ENCODE peak calls at places on chromosomes 12 and 14, in ten cellular contexts. H is fibroblast of lung; M is pancreas; Z is uterus; V is H9; F is ascending aorta; Y is thoracic aorta; U is CD8-positive, alpha-beta T cell; P is right lobe of liver; K is tibial nerve. L is an unnamed sample. For H3K4me1, the result is how much of the 10 kb centered on the place peaks cover.

GRCh38 chr12:24608108-24608507 is 340.8 kb downstream of the BCAT1 start:
- DNase-seq in H (no peak), F (no peak), U (no peak), V (no peak), Z (no peak), M (no peak), Y (no peak), K (no peak), P (no peak), L (no peak)

GRCh38 chr12:124443929-124444712 is 123.3 kb downstream of the NCOR2 start:
- DNase-seq in M (no peak), U (no peak), K (no peak), P (no peak), Z (no peak), Y (no peak), V (no peak), F (no peak), H (no peak), L (no peak)

GRCh38 chr12:76003263-76003640 is 28.3 kb downstream of the PHLDA1 start:
- DNase-seq in M (no peak), Y (no peak), P (no peak), V (no peak), U (no peak), Z (no peak), F (no peak), H (no peak), K (no peak), L (no peak)

GRCh38 chr14:54877703-54878021 is 25.0 kb downstream of the GCH1 start:
- DNase-seq in V (peak), M (no peak), P (no peak), F (no peak), K (no peak), U (no peak), Z (no peak), Y (no peak), H (no peak), L (no peak)

GRCh38 chr12:57240926-57241555 is 9.9 kb downstream of the STAC3 start:
- DNase-seq in F (no peak), H (no peak), U (no peak), P (no peak), Z (no peak), K (no peak), V (peak), M (no peak), Y (no peak), L (no peak)

GRCh38 chr14:76138758-76139723 is 12.7 kb upstream of the GPATCH2L start:
- DNase-seq in M (no peak), F (no peak), P (no peak), Z (no peak), H (peak), U (no peak), K (no peak), Y (no peak), V (peak), L (no peak)

GRCh38 chr12:46676797-46677520 is 148.8 kb downstream of the SLC38A4 start:
- DNase-seq in Z (no peak), F (no peak), H (no peak), K (no peak), V (no peak), M (no peak), U (no peak), Y (no peak), P (no peak), L (no peak)

GRCh38 chr12:80861636-80862378 is 75.9 kb downstream of the LIN7A start:
- DNase-seq in Y (no peak), P (no peak), V (no peak), K (no peak), U (no peak), M (no peak), H (peak), Z (no peak), F (no peak), L (no peak)

GRCh38 chr12:123122649-123123048 is 28.2 kb downstream of the PITPNM2 start:
- DNase-seq in H (no peak), K (no peak), Z (no peak), Y (no peak), P (no peak), F (no peak), U (no peak), M (no peak), V (no peak), L (no peak)

GRCh38 chr14:73227812-73228781 is 9.2 kb upstream of the PAPLN start:
- DNase-seq in U (no peak), M (peak), Y (no peak), P (no peak), K (no peak), Z (peak), F (no peak), H (peak), V (peak), L (peak)

GRCh38 chr14:58697927-58698641 is 60.3 kb downstream of the DACT1 start:
- DNase-seq in U (no peak), P (no peak), K (no peak), Y (no peak), M (no peak), V (no peak), F (no peak), H (no peak), Z (no peak), L (no peak)

GRCh38 chr12:118376089-118377004 is at the start of gene SUDS3:
- DNase-seq in V (peak), K (peak), U (peak), P (peak), H (peak), M (peak), F (peak), Z (peak), Y (peak), L (peak)

GRCh38 chr12:10276774-10277173 is 30.9 kb upstream of the KLRD1 start:
- DNase-seq in M (no peak), P (no peak), Z (no peak), U (no peak), Y (no peak), V (no peak), H (peak), K (no peak), F (no peak), L (no peak)

GRCh38 chr12:131025939-131026702 is 72.4 kb downstream of the ADGRD1 start:
- DNase-seq in K (no peak), H (no peak), Z (no peak), V (no peak), M (no peak), F (no peak), P (no peak), Y (no peak), U (no peak), L (no peak)
- H3K4me1 ChIP-seq in K (under half), H (under half), Z (under half), V (under half), M (under half), F (under half), P (under half), Y (under half), U (under half), L (under half)

DNA sequence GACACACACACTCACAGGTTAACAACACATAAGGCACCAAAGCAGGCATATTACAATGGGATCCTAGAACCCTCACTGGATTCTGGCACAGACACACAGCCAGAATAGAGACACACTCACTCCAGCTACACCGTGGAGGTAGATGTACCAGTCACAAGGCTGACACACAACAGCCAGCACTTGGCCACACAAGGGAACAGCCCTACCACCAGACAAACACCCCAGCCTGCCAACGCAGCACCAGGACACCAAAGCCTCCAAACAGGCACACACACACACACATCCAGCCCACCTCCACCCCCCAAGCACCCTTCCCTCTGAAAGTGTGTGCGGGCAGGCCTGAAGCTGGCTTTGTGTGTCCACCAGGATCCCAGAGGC is 10.9 kb upstream of the ITGB7 start:
- DNase-seq in Y (no peak), Z (no peak), M (no peak), P (no peak), K (no peak), U (no peak), H (no peak), V (peak), F (no peak), L (no peak)
- H3K4me1 ChIP-seq in Y (under half), Z (under half), M (under half), P (under half), K (under half), U (half or more), H (under half), V (under half), F (under half), L (half or more)

GRCh38 chr14:32542507-32542906 is 213.4 kb downstream of the AKAP6 start:
- DNase-seq in H (no peak), Y (no peak), K (no peak), P (no peak), U (no peak), V (no peak), Z (no peak), F (no peak), M (no peak), L (no peak)
- H3K4me1 ChIP-seq in H (under half), Y (under half), K (under half), P (under half), U (under half), V (under half), Z (under half), F (under half), M (under half), L (under half)

GRCh38 chr14:69673099-69673498 is 61.7 kb downstream of the SUSD6 start:
- DNase-seq in F (no peak), U (no peak), P (no peak), M (no peak), K (no peak), H (no peak), V (no peak), Z (no peak), Y (no peak), L (no peak)

GRCh38 chr14:69675246-69675583 is 63.8 kb downstream of the SUSD6 start:
- DNase-seq in M (no peak), V (no peak), H (no peak), F (no peak), K (no peak), Y (no peak), U (no peak), P (no peak), Z (no peak), L (no peak)

GRCh38 chr14:69675877-69676416 is 64.6 kb downstream of the SUSD6 start:
- DNase-seq in Z (no peak), M (no peak), K (no peak), H (no peak), V (no peak), U (no peak), P (no peak), F (no peak), Y (no peak), L (no peak)

GRCh38 chr14:69673578-69674305 is 62.3 kb downstream of the SUSD6 start:
- DNase-seq in F (no peak), P (no peak), Z (no peak), V (no peak), H (no peak), U (no peak), K (no peak), M (no peak), Y (no peak), L (no peak)

DNA sequence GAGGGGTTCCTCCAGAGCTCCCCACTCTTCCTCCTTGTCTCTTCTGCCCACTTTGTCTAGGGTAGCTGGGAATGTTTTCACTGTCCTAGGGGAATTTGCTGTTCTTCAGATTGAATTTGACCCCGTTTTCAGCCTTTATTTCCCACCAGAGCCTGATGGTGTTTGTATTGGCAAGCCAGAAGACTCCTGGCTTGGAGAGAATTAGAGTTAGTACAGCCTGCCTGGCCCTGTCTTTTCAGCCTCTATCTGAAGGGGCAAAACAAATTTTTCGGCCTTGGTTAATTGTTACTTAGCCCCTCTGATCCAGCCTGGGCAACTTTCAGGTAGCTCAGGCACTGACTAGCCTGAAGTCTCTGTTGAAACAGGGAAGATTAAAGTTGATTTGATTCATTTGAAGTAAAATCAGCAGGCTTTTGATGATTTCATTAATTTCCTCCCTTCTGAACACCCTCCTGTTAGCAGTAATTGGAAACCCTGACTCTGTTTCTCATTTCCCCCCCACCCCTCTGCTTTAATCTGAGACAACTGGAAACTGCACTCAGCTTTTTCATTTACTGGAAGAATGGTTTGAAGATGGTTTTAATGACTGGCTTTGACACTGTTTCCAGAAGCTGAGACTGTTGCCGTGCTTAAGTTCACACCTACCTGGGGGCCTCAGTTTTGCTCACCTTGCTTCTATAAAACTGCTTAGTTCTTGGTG is 63.3 kb downstream of the SUSD6 start:
- DNase-seq in V (no peak), U (no peak), F (no peak), Y (no peak), M (no peak), Z (no peak), H (no peak), K (no peak), P (no peak), L (no peak)
- H3K4me1 ChIP-seq in V (under half), U (half or more), F (under half), Y (under half), M (under half), Z (under half), H (under half), K (half or more), P (under half), L (half or more)

DNA sequence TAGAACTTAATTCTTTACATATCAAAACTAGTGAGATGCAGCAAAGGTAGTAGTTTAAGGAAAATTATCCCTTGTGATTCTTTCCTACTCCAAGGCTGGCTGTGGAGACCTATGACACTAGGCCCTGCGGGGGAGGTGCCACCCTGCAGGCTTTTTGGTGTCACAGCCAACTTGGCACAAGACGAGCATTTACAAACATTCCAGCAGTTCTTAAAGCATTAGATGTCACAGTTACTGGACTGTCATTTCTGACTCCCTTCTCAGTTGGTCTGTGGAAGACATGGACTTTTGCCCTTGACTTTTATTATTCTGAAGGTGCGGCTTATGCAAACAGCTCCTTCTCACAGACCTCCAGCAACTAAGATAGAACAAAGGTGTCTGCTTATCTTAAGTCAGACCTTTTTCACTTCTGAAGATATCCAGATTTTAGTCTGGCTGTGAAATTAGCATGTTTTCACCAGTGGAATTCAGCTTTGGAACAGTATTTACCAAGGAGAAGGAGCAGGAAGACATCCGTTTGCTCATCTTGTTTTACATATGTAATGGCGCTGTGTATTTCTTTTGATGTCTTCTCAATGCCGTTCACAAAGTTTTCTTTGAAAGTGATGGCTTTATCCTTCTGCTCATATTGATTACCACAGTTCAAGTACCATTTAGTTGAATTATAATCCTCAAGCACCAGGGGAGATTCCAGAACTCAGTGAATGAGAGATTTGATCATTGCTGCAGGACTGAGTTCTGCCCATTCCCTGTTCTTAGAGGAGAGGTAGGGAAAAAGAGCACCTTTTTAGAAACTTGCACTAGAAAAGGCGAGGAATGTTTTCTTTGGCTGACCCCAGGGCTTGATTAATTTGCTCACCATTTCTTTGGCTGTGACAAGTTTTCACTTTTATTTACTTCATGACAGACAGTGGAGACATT is 17.9 kb downstream of the SRGAP1 start:
- DNase-seq in P (peak), U (no peak), H (peak), M (peak), V (no peak), Y (no peak), K (no peak), Z (no peak), F (no peak), L (no peak)
- H3K4me1 ChIP-seq in P (under half), U (under half), H (under half), M (under half), V (under half), Y (under half), K (under half), Z (under half), F (under half), L (under half)

DNA sequence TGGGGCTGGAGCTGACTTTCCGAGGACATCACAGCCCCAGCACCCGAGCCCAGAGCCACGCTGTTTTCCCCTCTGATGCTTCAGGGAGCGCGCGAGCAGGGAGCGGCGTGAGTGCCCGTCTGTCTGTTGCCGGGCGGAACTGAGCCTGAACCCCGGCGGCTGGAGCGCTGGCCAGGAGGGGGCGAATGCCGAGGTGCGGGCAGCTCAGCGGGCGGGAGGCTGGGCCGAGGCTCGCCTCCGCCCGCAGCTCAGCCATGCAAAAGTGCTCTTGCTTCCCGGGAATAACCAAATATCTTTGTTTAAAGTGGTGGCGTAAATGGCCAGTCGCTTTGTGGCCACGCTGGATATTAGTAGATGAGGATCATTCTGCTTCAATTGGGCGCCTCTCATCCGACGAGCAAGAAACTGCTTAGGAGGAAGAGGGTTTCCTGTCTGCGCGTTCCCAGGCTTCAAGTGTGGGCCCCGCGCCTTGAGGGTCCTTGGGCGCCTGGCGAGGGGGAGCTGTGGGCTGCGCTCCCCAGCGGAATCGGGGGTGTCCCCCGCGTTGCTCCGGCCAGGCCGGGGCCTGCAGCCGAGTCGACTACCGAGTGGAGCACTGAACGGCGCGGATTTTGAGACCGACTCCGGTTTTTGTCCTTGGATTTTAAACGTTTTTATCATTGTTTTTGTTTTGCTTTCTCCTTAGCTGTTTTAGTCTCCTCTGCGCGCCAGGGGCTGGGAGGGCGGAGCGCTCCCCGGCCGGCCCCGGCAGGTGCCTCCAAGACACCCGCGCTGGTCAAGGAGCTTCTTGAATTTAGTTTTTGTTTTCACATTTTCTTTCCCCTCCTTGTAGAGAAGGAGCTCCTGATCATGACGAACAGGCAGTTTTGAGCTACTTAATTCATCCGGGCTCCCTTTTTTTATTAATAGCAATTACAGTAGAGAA is 831 bp upstream of the NKX2-1 start:
- DNase-seq in Y (no peak), U (no peak), F (no peak), M (no peak), P (no peak), K (no peak), H (no peak), V (peak), Z (no peak), L (no peak)
- H3K4me1 ChIP-seq in Y (under half), U (under half), F (under half), M (under half), P (under half), K (under half), H (under half), V (under half), Z (under half), L (under half)

GRCh38 chr12:94318178-94318577 is 141.5 kb downstream of the CEP83 start:
- DNase-seq in Y (no peak), V (no peak), P (no peak), U (no peak), M (no peak), F (no peak), Z (no peak), K (no peak), H (no peak), L (no peak)

GRCh38 chr12:94326234-94326633 is 133.4 kb downstream of the CEP83 start:
- DNase-seq in H (no peak), U (no peak), F (no peak), Y (no peak), M (no peak), K (no peak), P (no peak), V (no peak), Z (no peak), L (no peak)

GRCh38 chr12:94326727-94327126 is 132.9 kb downstream of the CEP83 start:
- DNase-seq in H (peak), U (no peak), Y (no peak), K (no peak), Z (no peak), V (no peak), P (no peak), M (no peak), F (no peak), L (no peak)

GRCh38 chr12:94320109-94320508 is 139.6 kb downstream of the CEP83 start:
- DNase-seq in U (no peak), V (no peak), P (no peak), K (no peak), M (no peak), H (no peak), Z (no peak), F (no peak), Y (no peak), L (no peak)

DNA sequence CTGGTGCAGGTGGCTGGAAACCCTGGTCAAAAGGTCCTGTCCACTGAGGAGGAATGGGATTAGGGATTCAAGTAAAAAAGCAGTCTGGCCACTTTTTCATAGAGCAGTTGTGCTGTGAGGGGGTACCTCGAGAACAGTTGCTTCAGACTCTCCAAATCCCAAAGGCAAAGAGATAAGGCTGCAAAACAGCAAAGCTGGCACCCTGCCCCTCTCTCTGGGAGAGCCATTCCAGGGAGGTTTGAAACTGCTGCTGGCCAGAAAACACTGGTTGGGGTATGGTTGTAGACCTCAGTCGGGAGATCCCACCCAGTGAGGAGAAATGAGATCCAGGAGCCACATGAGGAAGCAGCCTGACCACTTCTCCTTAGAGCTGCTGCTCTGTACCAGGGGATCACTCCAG is 137.3 kb downstream of the CEP83 start:
- DNase-seq in Z (no peak), F (no peak), K (no peak), Y (no peak), V (no peak), U (no peak), H (no peak), M (no peak), P (no peak), L (no peak)
- H3K4me1 ChIP-seq in Z (under half), F (under half), K (under half), Y (under half), V (under half), U (under half), H (under half), M (under half), P (under half), L (under half)